ENCODE peak calls at places on chromosomes 2 and 18, in six cellular contexts. I is GM23248, F is left ventricle myocardium inferior, C is SJCRH30, T is transverse colon, J is foreskin fibroblast. Z is an unnamed sample.
A peak's percentile ranks its signal among the peaks of the same experiment; 100 is the strongest.

GRCh38 chr2:238043851-238044250 is 16.9 kb upstream of the SCLY start:
- DNase-seq in I (no peak), T (no peak), J (no peak), F (no peak), C (no peak), Z (no peak)

GRCh38 chr2:1406434-1406833 is 6.8 kb upstream of the TPO start:
- DNase-seq in J (no peak), C (no peak), I (no peak), T (no peak), F (no peak), Z (no peak)

GRCh38 chr18:23553887-23554286 is 32.4 kb downstream of the NPC1 start:
- DNase-seq in T (no peak), F (no peak), C (peak; percentile 83), J (no peak), I (no peak), Z (no peak)

GRCh38 chr2:117958186-117958585 is 55.7 kb downstream of the CCDC93 start:
- DNase-seq in F (no peak), I (peak; percentile 78), C (no peak), J (peak; percentile 79), T (no peak), Z (no peak)

GRCh38 chr2:239146741-239147181 is 254.1 kb downstream of the HDAC4 start:
- DNase-seq in T (no peak), J (no peak), F (peak; percentile 6), I (no peak), C (no peak), Z (peak; percentile 8)

GRCh38 chr2:57497489-57498096 is 549.0 kb upstream of the VRK2 start:
- DNase-seq in C (peak; percentile 33), J (peak; percentile 3), F (no peak), I (peak; percentile 81), T (peak; percentile 22), Z (peak; percentile 35)

GRCh38 chr18:6960656-6961055 is 156.9 kb downstream of the LAMA1 start:
- DNase-seq in J (peak; percentile 80), T (no peak), F (no peak), I (peak; percentile 50), C (no peak), Z (no peak)

GRCh38 chr2:17543848-17544645 is 3.6 kb downstream of the VSNL1 start:
- DNase-seq in C (no peak), J (peak; percentile 20), T (no peak), F (no peak), I (peak; percentile 67), Z (no peak)

GRCh38 chr2:45707034-45707433 is 55.6 kb downstream of the PRKCE start:
- DNase-seq in I (peak; percentile 11), C (no peak), J (no peak), F (no peak), T (no peak), Z (no peak)

GRCh38 chr2:39313575-39313974 is 69.8 kb upstream of the CDKL4 start:
- DNase-seq in F (no peak), I (peak; percentile 87), C (peak; percentile 15), J (peak; percentile 25), T (no peak), Z (no peak)

GRCh38 chr2:28621172-28622100 is 125.6 kb downstream of the PLB1 start:
- DNase-seq in J (peak; percentile 95), T (peak; percentile 80), F (no peak), C (peak; percentile 46), I (peak; percentile 97), Z (no peak)

GRCh38 chr2:219881851-219882250 is 254.4 kb downstream of the SLC4A3 start:
- DNase-seq in I (no peak), F (no peak), C (no peak), J (no peak), T (no peak), Z (no peak)

GRCh38 chr2:197229509-197230458 is 80.8 kb downstream of the ANKRD44 start:
- DNase-seq in C (no peak), F (no peak), J (peak; percentile 50), T (no peak), I (peak; percentile 80), Z (no peak)

DNA sequence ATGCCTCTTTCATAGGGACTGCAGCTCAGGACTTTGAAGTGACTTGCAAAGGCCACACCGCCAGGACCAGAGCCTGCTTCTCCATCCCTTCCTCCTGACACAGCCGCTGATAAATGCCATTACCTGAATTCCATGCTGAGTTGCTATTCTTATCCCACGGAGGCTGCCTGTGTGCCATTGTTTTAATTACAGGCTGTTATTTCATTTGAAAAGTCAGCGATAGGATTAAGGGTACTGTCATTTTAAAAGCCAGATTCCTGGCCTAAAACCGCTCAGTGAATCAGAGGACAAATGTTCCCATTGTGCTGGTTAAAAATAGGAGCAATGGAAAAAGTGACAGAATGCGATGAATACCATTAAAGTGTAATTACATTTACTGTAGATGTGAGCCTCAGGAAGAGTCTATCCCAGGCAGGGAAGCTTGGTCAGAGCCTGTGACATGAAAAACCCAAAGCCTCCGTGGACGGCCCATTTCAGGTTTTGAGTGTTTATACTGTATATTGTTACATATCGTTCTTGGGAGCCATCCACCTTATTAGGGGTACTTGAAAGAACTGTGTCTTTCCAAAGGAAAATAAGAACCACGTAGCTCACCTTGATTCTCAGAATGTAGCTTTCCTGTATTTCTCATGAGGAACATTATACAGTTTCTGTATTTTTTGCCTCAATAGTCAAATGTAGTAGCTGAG is 41.3 kb downstream of the PDCL3 start:
- DNase-seq in I (peak; percentile 85), T (no peak), C (no peak), F (no peak), J (no peak), Z (no peak)
- H3K4me3 ChIP-seq in I (no peak overlapping the region), T (no peak overlapping the region), C (no peak overlapping the region), F (no peak overlapping the region), J (no peak overlapping the region), Z (no peak overlapping the region)

DNA sequence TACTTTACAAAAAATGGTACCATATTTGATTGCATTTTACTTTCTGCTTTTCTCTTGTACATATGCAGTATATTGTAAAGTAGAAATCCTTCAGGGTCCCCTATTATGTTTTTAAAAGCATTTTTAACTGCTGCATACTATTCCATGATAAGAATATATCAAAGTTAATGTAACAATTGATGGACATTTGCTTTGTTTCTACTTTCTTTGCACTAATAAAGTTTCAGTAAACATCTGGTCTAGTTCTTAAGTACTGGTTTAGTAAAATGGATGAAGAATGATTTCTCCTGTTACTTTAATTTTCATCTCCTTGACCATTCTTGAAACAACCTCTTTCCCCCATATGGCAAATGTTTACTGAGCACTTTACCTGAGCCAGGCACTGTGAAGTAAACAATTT is 1.7 kb downstream of the MRPS9 start:
- DNase-seq in C (no peak), F (no peak), T (no peak), J (no peak), I (no peak), Z (no peak)
- H3K4me3 ChIP-seq in C (no peak overlapping the region), F (no peak overlapping the region), T (no peak overlapping the region), J (no peak overlapping the region), I (no peak overlapping the region), Z (no peak overlapping the region)

DNA sequence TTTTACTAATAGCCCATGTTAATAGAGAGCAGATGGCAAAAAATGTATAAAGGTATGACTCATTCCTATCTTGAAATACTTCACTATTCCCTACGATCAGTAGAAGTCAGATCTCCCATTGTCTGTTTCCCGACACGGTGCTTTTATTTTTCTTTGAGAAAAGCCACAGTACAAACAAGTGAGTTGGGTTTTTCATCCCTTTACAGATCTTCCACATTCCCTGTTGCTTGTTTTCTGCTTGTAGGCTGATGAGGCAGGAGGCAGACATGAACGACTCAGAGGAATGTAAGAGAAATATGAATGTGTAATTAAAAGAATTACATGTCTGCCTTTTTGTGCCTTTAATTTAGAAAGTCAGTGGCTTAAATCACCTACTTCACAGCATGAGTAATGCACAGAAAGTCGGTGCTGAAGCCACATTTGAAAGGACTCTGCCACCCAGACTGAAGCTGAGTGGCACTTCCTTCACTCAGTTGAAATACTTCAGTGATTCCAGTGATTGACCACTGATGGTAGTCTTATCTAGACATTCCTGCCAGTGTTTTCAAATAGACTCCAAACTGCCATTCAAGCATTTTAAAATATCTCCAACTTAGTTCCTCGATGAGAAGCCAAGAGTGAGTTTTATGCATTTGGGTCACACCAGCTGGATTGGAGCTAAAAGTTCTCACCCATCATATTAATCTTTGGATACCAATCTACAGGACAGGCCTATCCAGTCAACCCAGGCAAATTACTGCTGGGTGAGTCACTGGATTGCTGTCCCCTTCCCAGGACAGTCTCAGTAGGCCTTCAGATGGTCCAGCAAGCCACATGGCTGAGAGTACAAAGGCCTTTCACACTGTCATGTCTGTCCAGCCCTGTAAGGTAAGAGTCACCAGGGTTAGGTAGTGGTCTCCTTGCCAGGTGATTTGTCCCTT is 79.0 kb downstream of the COLEC12 start:
- DNase-seq in T (no peak), F (no peak), J (peak; percentile 56), I (peak; percentile 78), C (no peak), Z (no peak)
- H3K4me3 ChIP-seq in T (no peak overlapping the region), F (no peak overlapping the region), J (no peak overlapping the region), I (peak overlapping the region; percentile 49), C (no peak overlapping the region), Z (no peak overlapping the region)

GRCh38 chr18:75253043-75253442 is 42.4 kb downstream of the TSHZ1 start:
- DNase-seq in J (no peak), F (no peak), T (no peak), C (no peak), I (no peak), Z (no peak)
- H3K4me3 ChIP-seq in J (no peak overlapping the region), F (peak overlapping the region; percentile 7), T (no peak overlapping the region), C (no peak overlapping the region), I (peak overlapping the region; percentile 47), Z (no peak overlapping the region)

DNA sequence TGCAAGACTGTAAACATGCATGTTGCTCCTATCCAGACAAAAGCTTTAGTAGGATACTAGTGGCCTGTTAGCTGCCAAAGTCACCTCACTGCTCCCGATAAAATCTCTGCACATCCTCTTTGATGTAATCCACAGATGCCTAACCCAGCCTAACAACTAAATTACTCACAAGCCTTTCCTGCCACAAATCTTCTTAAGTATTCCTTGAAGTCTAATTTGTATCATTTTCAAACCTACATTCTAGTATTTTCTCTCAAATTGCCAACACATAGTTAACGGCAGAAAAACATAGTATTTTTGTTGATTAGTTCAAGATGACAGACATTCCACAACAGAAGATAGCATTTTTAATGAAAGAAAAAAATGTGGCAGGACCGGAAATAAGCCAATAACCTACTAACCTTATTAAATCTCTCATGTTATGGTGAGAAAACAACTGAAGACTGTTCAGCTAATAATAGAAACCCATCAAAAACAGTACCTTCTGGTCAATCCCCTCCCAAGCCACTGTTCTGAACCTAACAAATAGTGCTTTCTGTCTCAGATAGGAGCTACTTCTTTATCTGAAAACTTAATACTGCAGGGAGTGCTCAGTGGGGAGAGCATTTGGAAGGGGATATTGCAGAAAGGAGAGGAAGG is at the start of gene MPP4:
- DNase-seq in J (peak; percentile 68), T (no peak), C (no peak), I (peak; percentile 83), F (no peak), Z (no peak)
- H3K4me3 ChIP-seq in J (peak within 1 kb of the TSS; percentile 13), T (no peak within 1 kb of the TSS), C (no peak within 1 kb of the TSS), I (peak within 1 kb of the TSS; percentile 49), F (no peak within 1 kb of the TSS), Z (no peak within 1 kb of the TSS)

GRCh38 chr18:75071484-75071785 is 137.5 kb downstream of the PTGR3 start:
- DNase-seq in F (no peak), I (no peak), J (no peak), C (no peak), T (peak; percentile 27), Z (no peak)
- H3K4me3 ChIP-seq in F (peak overlapping the region; percentile 52), I (no peak overlapping the region), J (no peak overlapping the region), C (no peak overlapping the region), T (no peak overlapping the region), Z (no peak overlapping the region)

Z was measured in BE2C.